ENCODE peak calls at places on chromosomes 6 and 20, in four cellular contexts. L is testis, E is A549, R is IMR-90. T is an unnamed sample. For H3K4me1, the result is how much of the 10 kb centered on the place peaks cover.

GRCh38 chr6:38012573-38012972 is 193.0 kb downstream of the ZFAND3 start:
- DNase-seq in L (no peak), R (peak), E (peak), T (no peak)

GRCh38 chr20:3068986-3069900 is 2.2 kb upstream of the OXT start:
- DNase-seq in R (peak), E (peak), L (no peak), T (no peak)

GRCh38 chr20:63403403-63404105 is 42.4 kb upstream of the CHRNA4 start:
- DNase-seq in E (no peak), R (no peak), L (no peak), T (no peak)

GRCh38 chr20:40908311-40908710 is 120.3 kb upstream of the TOP1 start:
- DNase-seq in E (no peak), R (no peak), L (no peak), T (no peak)

GRCh38 chr6:136550045-136550329 is 235 bp downstream of the MAP7 start:
- DNase-seq in L (peak), R (no peak), E (no peak), T (no peak)

GRCh38 chr20:53080969-53081871 is 109.1 kb downstream of the TSHZ2 start:
- DNase-seq in E (peak), R (peak), L (no peak), T (peak)

GRCh38 chr6:170111816-170112582 is 178.9 kb downstream of the DLL1 start:
- DNase-seq in R (no peak), L (peak), E (no peak), T (peak)

GRCh38 chr20:51326241-51326819 is 216.2 kb downstream of the NFATC2 start:
- DNase-seq in E (peak), L (peak), R (peak), T (peak)

GRCh38 chr6:95017922-95018321 is 559.4 kb upstream of the MANEA start:
- DNase-seq in E (no peak), L (no peak), R (no peak), T (no peak)

GRCh38 chr6:142088858-142089216 is 43.9 kb upstream of the GJE1 start:
- DNase-seq in R (peak), E (peak), L (peak), T (peak)

GRCh38 chr20:24999568-24999967 is 7.0 kb upstream of the APMAP start:
- DNase-seq in R (no peak), E (no peak), L (no peak), T (peak)

GRCh38 chr6:2196079-2196679 is 49.2 kb downstream of the GMDS start:
- DNase-seq in L (peak), E (peak), R (peak), T (peak)

GRCh38 chr6:113320653-113321052 is 536.5 kb upstream of the MARCKS start:
- DNase-seq in R (no peak), L (no peak), E (no peak), T (no peak)

GRCh38 chr6:119349041-119349340 is 570 bp downstream of the MAN1A1 start:
- DNase-seq in L (no peak), E (no peak), R (no peak), T (no peak)

GRCh38 chr6:37783831-37784584 is 35.5 kb upstream of the ZFAND3 start:
- DNase-seq in R (no peak), L (peak), E (no peak), T (peak)

GRCh38 chr20:10921491-10922010 is 247.8 kb upstream of the JAG1 start:
- DNase-seq in R (no peak), E (no peak), L (no peak), T (no peak)

GRCh38 chr6:121435444-121436069 is at the start of gene GJA1:
- DNase-seq in L (peak), R (peak), E (peak), T (no peak)

GRCh38 chr6:68533339-68533795 is 101.7 kb upstream of the ADGRB3 start:
- DNase-seq in L (no peak), R (no peak), E (no peak), T (no peak)

GRCh38 chr6:17600527-17601388 is 656 bp downstream of the FAM8A1 start:
- DNase-seq in E (no peak), L (peak), R (peak), T (peak)

GRCh38 chr20:16472045-16472872 is 101.0 kb downstream of the KIF16B start:
- DNase-seq in R (peak), E (no peak), L (peak), T (no peak)

GRCh38 chr6:84623956-84624680 is 140.3 kb downstream of the TBX18 start:
- DNase-seq in R (peak), E (no peak), L (no peak), T (peak)

GRCh38 chr6:40066372-40066771 is 132.1 kb upstream of the MOCS1 start:
- DNase-seq in R (no peak), E (no peak), L (no peak), T (no peak)

GRCh38 chr20:53926428-53927028 is 143.9 kb downstream of the BCAS1 start:
- DNase-seq in E (peak), R (peak), L (no peak), T (peak)

GRCh38 chr20:23228912-23229311 is 121.7 kb upstream of the NXT1 start:
- DNase-seq in E (no peak), L (peak), R (peak), T (no peak)

GRCh38 chr6:158554611-158555361 is 5.1 kb upstream of the TMEM181 start:
- DNase-seq in R (peak), E (no peak), L (peak), T (no peak)

GRCh38 chr6:34241351-34242215 is 4.9 kb downstream of the HMGA1 start:
- DNase-seq in E (no peak), L (no peak), R (no peak), T (no peak)

GRCh38 chr6:34243131-34243771 is 5.6 kb downstream of the SMIM29 start:
- DNase-seq in L (no peak), E (no peak), R (peak), T (no peak)

GRCh38 chr6:34243901-34244884 is 4.6 kb downstream of the SMIM29 start:
- DNase-seq in L (peak), R (peak), E (peak), T (peak)

GRCh38 chr6:34240329-34241248 is 3.9 kb downstream of the HMGA1 start:
- DNase-seq in R (no peak), E (no peak), L (no peak), T (no peak)

GRCh38 chr6:34242252-34243130 is 5.8 kb downstream of the HMGA1 start:
- DNase-seq in E (no peak), L (no peak), R (peak), T (no peak)
- H3K4me1 ChIP-seq in E (half or more), L (under half), R (under half), T (under half)

GRCh38 chr20:48094944-48095343 is 309.7 kb upstream of the SULF2 start:
- DNase-seq in R (no peak), E (no peak), L (no peak), T (no peak)
- TF ChIP-seq POLR2A in R (no peak), E (no peak), L (no peak), T (no peak)

GRCh38 chr6:81750201-81750600 is 2.3 kb downstream of the TENT5A start:
- DNase-seq in R (no peak), E (no peak), L (no peak), T (no peak)
- H3K4me3 ChIP-seq in R (peak), E (no peak), L (peak), T (peak)

GRCh38 chr20:34024733-34025351 is 31.1 kb downstream of the RALY start:
- DNase-seq in E (no peak), R (no peak), L (peak), T (no peak)
- H3K4me1 ChIP-seq in E (under half), R (under half), L (under half), T (under half)

GRCh38 chr20:49285813-49286494 is 8.1 kb upstream of the ZNFX1 start:
- DNase-seq in R (no peak), E (no peak), L (no peak), T (no peak)

GRCh38 chr20:49288250-49288751 is 10.4 kb upstream of the ZNFX1 start:
- DNase-seq in L (no peak), R (no peak), E (no peak), T (no peak)

GRCh38 chr20:49288784-49289696 is 11.2 kb upstream of the ZNFX1 start:
- DNase-seq in R (no peak), E (no peak), L (no peak), T (no peak)

GRCh38 chr20:49286689-49287551 is 9.1 kb upstream of the ZNFX1 start:
- DNase-seq in E (peak), R (peak), L (no peak), T (no peak)

DNA sequence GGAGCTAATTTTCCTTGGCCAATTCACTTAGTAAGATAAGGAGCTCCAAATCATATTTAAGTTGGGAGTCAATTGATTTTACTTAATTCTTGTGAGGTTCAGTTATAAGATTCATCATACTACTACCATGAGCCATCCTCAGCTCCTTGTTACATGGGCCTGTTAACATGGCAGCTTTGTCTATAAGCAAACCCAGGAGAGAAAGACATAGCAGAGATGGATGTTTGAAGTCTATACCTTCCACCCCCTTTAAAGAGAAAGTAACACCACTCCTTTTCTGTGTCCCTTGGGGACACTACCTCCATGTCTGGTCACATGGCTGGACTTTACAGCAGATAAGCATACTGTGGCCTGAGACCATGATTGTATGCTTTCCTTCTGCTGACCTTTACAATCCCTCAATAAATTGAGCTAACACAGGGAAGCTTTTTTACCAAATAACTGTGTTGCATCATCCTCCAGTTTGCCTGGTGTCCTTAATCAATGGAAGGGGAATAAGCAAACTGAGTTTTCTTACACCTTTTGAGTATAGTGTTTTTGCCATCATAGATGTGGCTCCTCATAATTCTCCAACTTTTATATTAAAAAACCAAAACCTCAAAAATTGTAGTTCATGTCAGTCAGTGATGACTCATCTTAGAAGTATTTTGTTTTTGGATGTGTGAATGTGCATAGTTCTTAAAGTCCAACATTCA is 9.8 kb upstream of the ZNFX1 start:
- DNase-seq in L (no peak), E (no peak), R (peak), T (no peak)
- TF ChIP-seq POLR2A in L (no peak), E (no peak), R (no peak), T (no peak)

GRCh38 chr6:24927234-24927955 is 8.4 kb downstream of the RIPOR2 start:
- DNase-seq in R (no peak), E (no peak), L (no peak), T (no peak)

GRCh38 chr6:24926192-24926591 is 9.6 kb downstream of the RIPOR2 start:
- DNase-seq in E (no peak), R (no peak), L (no peak), T (no peak)

GRCh38 chr6:24927985-24928735 is 7.6 kb downstream of the RIPOR2 start:
- DNase-seq in R (peak), E (no peak), L (no peak), T (no peak)

GRCh38 chr6:24925661-24926060 is 10.1 kb downstream of the RIPOR2 start:
- DNase-seq in L (no peak), E (no peak), R (no peak), T (no peak)

DNA sequence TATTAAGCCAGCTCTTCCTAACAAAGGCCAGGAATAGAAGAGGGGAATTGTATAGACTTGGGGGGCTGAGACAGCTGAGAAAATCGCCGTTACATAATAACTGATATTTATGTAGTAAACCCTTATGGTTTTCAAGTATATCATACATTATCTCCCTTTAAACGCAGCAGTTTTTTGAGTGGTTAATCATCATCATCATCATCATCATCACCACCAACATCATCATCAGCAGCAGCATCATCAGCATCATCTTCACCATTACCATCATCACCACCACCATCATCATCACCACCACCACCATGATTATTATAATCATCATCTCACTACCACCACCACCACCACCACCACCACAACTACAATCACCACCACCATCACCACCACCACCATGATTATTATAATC is 9.1 kb downstream of the RIPOR2 start:
- DNase-seq in E (no peak), R (no peak), L (no peak), T (no peak)
- H3K4me3 ChIP-seq in E (no peak), R (no peak), L (no peak), T (no peak)

DNA sequence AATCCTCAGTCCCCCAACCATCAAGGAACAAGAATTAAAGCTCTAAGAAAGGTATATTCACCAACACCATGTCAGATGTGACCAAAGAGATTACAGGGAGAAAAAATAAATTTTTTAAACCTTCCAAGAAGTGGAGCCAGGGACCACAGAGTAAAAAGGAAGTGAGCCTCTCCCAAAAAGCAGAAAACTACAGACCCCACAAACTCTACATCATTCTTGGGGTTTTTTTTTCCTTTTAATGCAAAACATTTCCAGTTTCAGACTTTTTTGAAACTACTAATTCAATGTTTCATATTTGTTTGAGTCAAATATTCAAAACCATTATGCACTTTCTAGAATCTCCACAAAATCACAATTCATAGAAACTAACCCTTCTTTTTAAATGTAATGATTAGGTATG is 6.8 kb upstream of the IL17F start:
- DNase-seq in E (no peak), R (no peak), L (no peak), T (no peak)
- H3K4me1 ChIP-seq in E (under half), R (under half), L (under half), T (under half)

GRCh38 chr6:19802656-19803055 is 34.5 kb upstream of the ID4 start:
- DNase-seq in R (no peak), E (no peak), L (no peak), T (no peak)

GRCh38 chr6:19805146-19805515 is 32.0 kb upstream of the ID4 start:
- DNase-seq in R (peak), L (no peak), E (peak), T (no peak)

GRCh38 chr6:19806971-19807396 is 30.2 kb upstream of the ID4 start:
- DNase-seq in L (no peak), R (no peak), E (no peak), T (peak)

GRCh38 chr6:19803331-19804330 is 33.5 kb upstream of the ID4 start:
- DNase-seq in L (no peak), R (peak), E (no peak), T (no peak)

DNA sequence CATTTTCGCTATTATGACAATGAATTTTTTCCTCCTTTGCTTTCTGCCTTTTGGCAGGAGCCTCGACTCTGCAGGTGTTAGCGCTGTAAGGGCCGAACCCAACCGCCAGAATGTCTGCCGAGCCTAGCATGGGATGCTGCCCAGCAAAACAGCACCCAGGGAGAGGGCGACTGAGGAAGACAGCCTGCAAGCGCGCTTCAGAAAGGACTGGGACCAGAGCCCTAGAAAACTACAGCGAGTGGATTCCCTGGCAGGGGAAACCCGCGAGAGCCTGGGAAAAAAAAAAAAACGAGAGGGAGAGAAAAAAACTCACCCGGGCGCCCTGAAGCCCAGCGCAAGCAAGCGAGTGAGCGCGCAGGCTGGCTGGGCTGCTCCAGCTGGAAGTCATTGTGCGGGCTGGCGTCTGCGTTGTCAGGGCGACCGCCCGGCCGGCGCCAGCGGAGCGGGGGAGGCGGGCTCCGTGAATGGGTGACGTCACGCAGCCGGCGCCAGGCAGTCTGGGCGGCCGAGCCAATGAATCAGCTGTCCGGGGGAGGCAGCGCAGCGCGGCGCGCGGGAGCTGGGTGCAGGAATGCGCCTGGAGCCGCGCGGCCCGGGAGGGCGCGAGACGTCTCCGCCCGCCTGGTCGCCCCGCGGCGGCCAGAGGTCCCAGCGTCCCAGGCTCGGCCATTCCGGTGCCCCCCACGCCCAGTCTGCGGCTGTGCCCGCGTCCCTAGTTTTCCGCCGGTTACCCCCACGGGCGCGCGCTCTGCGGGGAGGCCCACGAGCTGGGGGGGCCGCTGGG is 32.6 kb upstream of the ID4 start:
- DNase-seq in E (peak), L (peak), R (peak), T (peak)
- TF ChIP-seq POLR2A in E (peak), L (peak), R (peak), T (peak)

T was measured in body of pancreas.